ENCODE peak calls at places on chromosome 9, in seven cellular contexts. One of them, this sample, is unnamed.

GRCh38 chr9:12955510-12956163 is 180.8 kb downstream of the LURAP1L start:
- DNase-seq in stimulated activated CD8-positive, alpha-beta memory T cell treated with anti-CD3 and anti-CD28 coated beads, Interleukin-15, amount 100 ng/mL, for 24 hours: no peak
- DNase-seq in T-helper 9 cell: no peak
- DNase-seq in cardiac fibroblast: no peak
- DNase-seq in NCI-H1092 treated with DMSO at 0.1 percent for 48 hours: no peak
- DNase-seq in HCEC 1CT: no peak
- DNase-seq in NCI-H774: no peak
- DNase-seq in this sample: no peak

GRCh38 chr9:72204062-72204461 is 54.8 kb downstream of the GDA start:
- DNase-seq in stimulated activated CD8-positive, alpha-beta memory T cell treated with anti-CD3 and anti-CD28 coated beads, Interleukin-15, amount 100 ng/mL, for 24 hours: no peak
- DNase-seq in T-helper 9 cell: no peak
- DNase-seq in cardiac fibroblast: no peak
- DNase-seq in NCI-H1092 treated with DMSO at 0.1 percent for 48 hours: no peak
- DNase-seq in HCEC 1CT: no peak
- DNase-seq in NCI-H774: no peak
- DNase-seq in this sample: no peak

GRCh38 chr9:114386886-114387677 is 700 bp downstream of the AKNA start:
- DNase-seq in stimulated activated CD8-positive, alpha-beta memory T cell treated with anti-CD3 and anti-CD28 coated beads, Interleukin-15, amount 100 ng/mL, for 24 hours: no peak
- DNase-seq in T-helper 9 cell: no peak
- DNase-seq in cardiac fibroblast: peak
- DNase-seq in NCI-H1092 treated with DMSO at 0.1 percent for 48 hours: peak
- DNase-seq in HCEC 1CT: peak
- DNase-seq in NCI-H774: no peak
- DNase-seq in this sample: no peak

GRCh38 chr9:86795861-86796497 is 151.3 kb downstream of the GAS1 start:
- DNase-seq in stimulated activated CD8-positive, alpha-beta memory T cell treated with anti-CD3 and anti-CD28 coated beads, Interleukin-15, amount 100 ng/mL, for 24 hours: no peak
- DNase-seq in T-helper 9 cell: no peak
- DNase-seq in cardiac fibroblast: peak
- DNase-seq in NCI-H1092 treated with DMSO at 0.1 percent for 48 hours: no peak
- DNase-seq in HCEC 1CT: peak
- DNase-seq in NCI-H774: no peak
- DNase-seq in this sample: no peak

GRCh38 chr9:136252281-136252680 is 6.7 kb upstream of the QSOX2 start:
- DNase-seq in stimulated activated CD8-positive, alpha-beta memory T cell treated with anti-CD3 and anti-CD28 coated beads, Interleukin-15, amount 100 ng/mL, for 24 hours: no peak
- DNase-seq in T-helper 9 cell: no peak
- DNase-seq in cardiac fibroblast: no peak
- DNase-seq in NCI-H1092 treated with DMSO at 0.1 percent for 48 hours: no peak
- DNase-seq in HCEC 1CT: no peak
- DNase-seq in NCI-H774: no peak
- DNase-seq in this sample: no peak

GRCh38 chr9:27407966-27408365 is 111.0 kb upstream of the EQTN start:
- DNase-seq in stimulated activated CD8-positive, alpha-beta memory T cell treated with anti-CD3 and anti-CD28 coated beads, Interleukin-15, amount 100 ng/mL, for 24 hours: no peak
- DNase-seq in T-helper 9 cell: no peak
- DNase-seq in cardiac fibroblast: peak
- DNase-seq in NCI-H1092 treated with DMSO at 0.1 percent for 48 hours: no peak
- DNase-seq in HCEC 1CT: peak
- DNase-seq in NCI-H774: no peak
- DNase-seq in this sample: no peak

GRCh38 chr9:70556736-70557135 is 142.3 kb upstream of the KLF9 start:
- DNase-seq in stimulated activated CD8-positive, alpha-beta memory T cell treated with anti-CD3 and anti-CD28 coated beads, Interleukin-15, amount 100 ng/mL, for 24 hours: no peak
- DNase-seq in T-helper 9 cell: no peak
- DNase-seq in cardiac fibroblast: no peak
- DNase-seq in NCI-H1092 treated with DMSO at 0.1 percent for 48 hours: no peak
- DNase-seq in HCEC 1CT: peak
- DNase-seq in NCI-H774: no peak
- DNase-seq in this sample: no peak

GRCh38 chr9:77569335-77569734 is 78.8 kb downstream of the GNA14 start:
- DNase-seq in stimulated activated CD8-positive, alpha-beta memory T cell treated with anti-CD3 and anti-CD28 coated beads, Interleukin-15, amount 100 ng/mL, for 24 hours: no peak
- DNase-seq in T-helper 9 cell: no peak
- DNase-seq in cardiac fibroblast: peak
- DNase-seq in NCI-H1092 treated with DMSO at 0.1 percent for 48 hours: peak
- DNase-seq in HCEC 1CT: no peak
- DNase-seq in NCI-H774: no peak
- DNase-seq in this sample: no peak

GRCh38 chr9:72309366-72310133 is 55.5 kb downstream of the ZFAND5 start:
- DNase-seq in stimulated activated CD8-positive, alpha-beta memory T cell treated with anti-CD3 and anti-CD28 coated beads, Interleukin-15, amount 100 ng/mL, for 24 hours: no peak
- DNase-seq in T-helper 9 cell: no peak
- DNase-seq in cardiac fibroblast: no peak
- DNase-seq in NCI-H1092 treated with DMSO at 0.1 percent for 48 hours: no peak
- DNase-seq in HCEC 1CT: no peak
- DNase-seq in NCI-H774: no peak
- DNase-seq in this sample: no peak

GRCh38 chr9:89353989-89354388 is 35.7 kb downstream of the SECISBP2 start:
- DNase-seq in stimulated activated CD8-positive, alpha-beta memory T cell treated with anti-CD3 and anti-CD28 coated beads, Interleukin-15, amount 100 ng/mL, for 24 hours: no peak
- DNase-seq in T-helper 9 cell: no peak
- DNase-seq in cardiac fibroblast: no peak
- DNase-seq in NCI-H1092 treated with DMSO at 0.1 percent for 48 hours: no peak
- DNase-seq in HCEC 1CT: no peak
- DNase-seq in NCI-H774: no peak
- DNase-seq in this sample: no peak

GRCh38 chr9:125763373-125763772 is 16.2 kb downstream of the PBX3 start:
- DNase-seq in stimulated activated CD8-positive, alpha-beta memory T cell treated with anti-CD3 and anti-CD28 coated beads, Interleukin-15, amount 100 ng/mL, for 24 hours: no peak
- DNase-seq in T-helper 9 cell: no peak
- DNase-seq in cardiac fibroblast: peak
- DNase-seq in NCI-H1092 treated with DMSO at 0.1 percent for 48 hours: peak
- DNase-seq in HCEC 1CT: peak
- DNase-seq in NCI-H774: peak
- DNase-seq in this sample: no peak

GRCh38 chr9:134863941-134864820 is 16.4 kb upstream of the FCN2 start:
- DNase-seq in stimulated activated CD8-positive, alpha-beta memory T cell treated with anti-CD3 and anti-CD28 coated beads, Interleukin-15, amount 100 ng/mL, for 24 hours: no peak
- DNase-seq in T-helper 9 cell: no peak
- DNase-seq in cardiac fibroblast: peak
- DNase-seq in NCI-H1092 treated with DMSO at 0.1 percent for 48 hours: no peak
- DNase-seq in HCEC 1CT: no peak
- DNase-seq in NCI-H774: no peak
- DNase-seq in this sample: no peak

GRCh38 chr9:6997330-6997729 is 239.6 kb downstream of the KDM4C start:
- DNase-seq in stimulated activated CD8-positive, alpha-beta memory T cell treated with anti-CD3 and anti-CD28 coated beads, Interleukin-15, amount 100 ng/mL, for 24 hours: no peak
- DNase-seq in T-helper 9 cell: no peak
- DNase-seq in cardiac fibroblast: no peak
- DNase-seq in NCI-H1092 treated with DMSO at 0.1 percent for 48 hours: no peak
- DNase-seq in HCEC 1CT: no peak
- DNase-seq in NCI-H774: no peak
- DNase-seq in this sample: no peak

GRCh38 chr9:126106404-126106803 is 220.2 kb upstream of the MVB12B start:
- DNase-seq in stimulated activated CD8-positive, alpha-beta memory T cell treated with anti-CD3 and anti-CD28 coated beads, Interleukin-15, amount 100 ng/mL, for 24 hours: no peak
- DNase-seq in T-helper 9 cell: no peak
- DNase-seq in cardiac fibroblast: no peak
- DNase-seq in NCI-H1092 treated with DMSO at 0.1 percent for 48 hours: no peak
- DNase-seq in HCEC 1CT: no peak
- DNase-seq in NCI-H774: no peak
- DNase-seq in this sample: no peak

GRCh38 chr9:112012026-112012902 is 115.7 kb downstream of the UGCG start:
- DNase-seq in stimulated activated CD8-positive, alpha-beta memory T cell treated with anti-CD3 and anti-CD28 coated beads, Interleukin-15, amount 100 ng/mL, for 24 hours: no peak
- DNase-seq in T-helper 9 cell: no peak
- DNase-seq in cardiac fibroblast: peak
- DNase-seq in NCI-H1092 treated with DMSO at 0.1 percent for 48 hours: no peak
- DNase-seq in HCEC 1CT: peak
- DNase-seq in NCI-H774: no peak
- DNase-seq in this sample: peak

GRCh38 chr9:134289241-134289875 is 36.9 kb upstream of the RXRA start:
- DNase-seq in stimulated activated CD8-positive, alpha-beta memory T cell treated with anti-CD3 and anti-CD28 coated beads, Interleukin-15, amount 100 ng/mL, for 24 hours: no peak
- DNase-seq in T-helper 9 cell: no peak
- DNase-seq in cardiac fibroblast: no peak
- DNase-seq in NCI-H1092 treated with DMSO at 0.1 percent for 48 hours: no peak
- DNase-seq in HCEC 1CT: no peak
- DNase-seq in NCI-H774: no peak
- DNase-seq in this sample: no peak

GRCh38 chr9:115146581-115147021 is 28.6 kb upstream of the TNC start:
- DNase-seq in stimulated activated CD8-positive, alpha-beta memory T cell treated with anti-CD3 and anti-CD28 coated beads, Interleukin-15, amount 100 ng/mL, for 24 hours: no peak
- DNase-seq in T-helper 9 cell: no peak
- DNase-seq in cardiac fibroblast: peak
- DNase-seq in NCI-H1092 treated with DMSO at 0.1 percent for 48 hours: no peak
- DNase-seq in HCEC 1CT: peak
- DNase-seq in NCI-H774: no peak
- DNase-seq in this sample: no peak

GRCh38 chr9:72305102-72305546 is 59.9 kb downstream of the ZFAND5 start:
- DNase-seq in stimulated activated CD8-positive, alpha-beta memory T cell treated with anti-CD3 and anti-CD28 coated beads, Interleukin-15, amount 100 ng/mL, for 24 hours: no peak
- DNase-seq in T-helper 9 cell: no peak
- DNase-seq in cardiac fibroblast: peak
- DNase-seq in NCI-H1092 treated with DMSO at 0.1 percent for 48 hours: no peak
- DNase-seq in HCEC 1CT: peak
- DNase-seq in NCI-H774: no peak
- DNase-seq in this sample: no peak

GRCh38 chr9:69719368-69719767 is 40.4 kb downstream of the PTAR1 start:
- DNase-seq in stimulated activated CD8-positive, alpha-beta memory T cell treated with anti-CD3 and anti-CD28 coated beads, Interleukin-15, amount 100 ng/mL, for 24 hours: no peak
- DNase-seq in T-helper 9 cell: no peak
- DNase-seq in cardiac fibroblast: peak
- DNase-seq in NCI-H1092 treated with DMSO at 0.1 percent for 48 hours: no peak
- DNase-seq in HCEC 1CT: peak
- DNase-seq in NCI-H774: no peak
- DNase-seq in this sample: no peak

GRCh38 chr9:86207193-86207592 is 52.3 kb downstream of the C9orf153 start:
- DNase-seq in stimulated activated CD8-positive, alpha-beta memory T cell treated with anti-CD3 and anti-CD28 coated beads, Interleukin-15, amount 100 ng/mL, for 24 hours: no peak
- DNase-seq in T-helper 9 cell: no peak
- DNase-seq in cardiac fibroblast: no peak
- DNase-seq in NCI-H1092 treated with DMSO at 0.1 percent for 48 hours: no peak
- DNase-seq in HCEC 1CT: no peak
- DNase-seq in NCI-H774: no peak
- DNase-seq in this sample: no peak

This sample was measured in GM12878.